ENCODE peak calls at places on chromosomes 2 and 18, in ten cellular contexts. Z is cardiac muscle cell; U is colonic mucosa; D is SJCRH30; V is stomach; B is left ventricle myocardium inferior; H is body of pancreas; C is CD4-positive, CD25-positive, alpha-beta regulatory T cell; O is fibroblast of lung; R is tibial artery. N is an unnamed sample. For H3K4me1, the result is how much of the 10 kb centered on the place peaks cover.

GRCh38 chr2:60213865-60214657 is 339.4 kb downstream of the BCL11A start:
- DNase-seq in Z (no peak), U (peak), D (no peak), V (peak), B (no peak), H (peak), C (no peak), O (no peak), R (peak), N (peak)

GRCh38 chr2:71608034-71608433 is 154.7 kb downstream of the DYSF start:
- DNase-seq in Z (no peak), U (no peak), D (no peak), V (peak), B (no peak), H (peak), C (no peak), O (no peak), R (no peak), N (no peak)

GRCh38 chr2:218745559-218746469 is 35.2 kb downstream of the TTLL4 start:
- DNase-seq in Z (no peak), U (no peak), D (peak), V (peak), B (peak), H (peak), C (no peak), O (peak), R (no peak), N (peak)

GRCh38 chr2:15783489-15783888 is 156.9 kb upstream of the MYCN start:
- DNase-seq in Z (no peak), U (no peak), D (no peak), V (no peak), B (no peak), H (no peak), C (no peak), O (no peak), R (no peak), N (no peak)

GRCh38 chr2:187774551-187775071 is 220.4 kb upstream of the TFPI start:
- DNase-seq in Z (no peak), U (no peak), D (no peak), V (no peak), B (no peak), H (no peak), C (no peak), O (peak), R (no peak), N (no peak)

GRCh38 chr18:45335644-45336043 is 279.6 kb upstream of the SLC14A2 start:
- DNase-seq in Z (no peak), U (no peak), D (no peak), V (no peak), B (no peak), H (no peak), C (no peak), O (peak), R (no peak), N (peak)

GRCh38 chr18:48408111-48408726 is 964 bp downstream of the ZBTB7C start:
- DNase-seq in Z (peak), U (peak), D (no peak), V (no peak), B (peak), H (peak), C (no peak), O (peak), R (peak), N (no peak)

GRCh38 chr2:220499281-220499680 is 871.9 kb downstream of the SLC4A3 start:
- DNase-seq in Z (peak), U (no peak), D (no peak), V (no peak), B (peak), H (no peak), C (no peak), O (peak), R (peak), N (no peak)

GRCh38 chr2:176768185-176768584 is 444.4 kb upstream of the HNRNPA3 start:
- DNase-seq in Z (no peak), U (peak), D (peak), V (no peak), B (no peak), H (peak), C (no peak), O (no peak), R (no peak), N (no peak)

GRCh38 chr2:10971855-10972348 is 60.2 kb downstream of the KCNF1 start:
- DNase-seq in Z (no peak), U (no peak), D (no peak), V (no peak), B (no peak), H (no peak), C (no peak), O (no peak), R (no peak), N (no peak)

GRCh38 chr2:217001740-217002139 is 141.9 kb upstream of the TNP1 start:
- DNase-seq in Z (no peak), U (no peak), D (no peak), V (no peak), B (no peak), H (no peak), C (no peak), O (no peak), R (no peak), N (no peak)

GRCh38 chr2:66122491-66122890 is 312.4 kb upstream of the MEIS1 start:
- DNase-seq in Z (no peak), U (no peak), D (no peak), V (no peak), B (no peak), H (no peak), C (no peak), O (no peak), R (no peak), N (no peak)

GRCh38 chr2:50347355-50348044 is 684.4 kb downstream of the NRXN1 start:
- DNase-seq in Z (peak), U (no peak), D (no peak), V (no peak), B (no peak), H (no peak), C (no peak), O (peak), R (no peak), N (no peak)

GRCh38 chr2:204108301-204108700 is 171.7 kb downstream of the ICOS start:
- DNase-seq in Z (peak), U (no peak), D (peak), V (no peak), B (no peak), H (no peak), C (peak), O (peak), R (no peak), N (no peak)

GRCh38 chr2:215997219-215997618 is 16.1 kb downstream of the MREG start:
- DNase-seq in Z (no peak), U (no peak), D (no peak), V (no peak), B (no peak), H (no peak), C (no peak), O (no peak), R (no peak), N (no peak)

GRCh38 chr2:50773533-50773932 is 258.4 kb downstream of the NRXN1 start:
- DNase-seq in Z (no peak), U (no peak), D (no peak), V (no peak), B (no peak), H (no peak), C (no peak), O (no peak), R (no peak), N (no peak)

GRCh38 chr2:239057533-239057932 is 209.6 kb downstream of the TWIST2 start:
- DNase-seq in Z (no peak), U (no peak), D (no peak), V (no peak), B (no peak), H (no peak), C (no peak), O (peak), R (no peak), N (no peak)

GRCh38 chr2:174040417-174040701 is 75.2 kb upstream of the SP3 start:
- DNase-seq in Z (no peak), U (no peak), D (no peak), V (no peak), B (no peak), H (no peak), C (no peak), O (no peak), R (no peak), N (no peak)

GRCh38 chr2:85926931-85927527 is 38.2 kb upstream of the ST3GAL5 start:
- DNase-seq in Z (no peak), U (no peak), D (peak), V (no peak), B (no peak), H (no peak), C (no peak), O (no peak), R (no peak), N (no peak)

GRCh38 chr2:150698016-150698661 is 210.7 kb upstream of the RND3 start:
- DNase-seq in Z (no peak), U (no peak), D (no peak), V (no peak), B (no peak), H (no peak), C (no peak), O (peak), R (no peak), N (no peak)

GRCh38 chr2:150695441-150696135 is 208.1 kb upstream of the RND3 start:
- DNase-seq in Z (no peak), U (no peak), D (no peak), V (no peak), B (no peak), H (no peak), C (no peak), O (no peak), R (no peak), N (no peak)

GRCh38 chr2:150700731-150701130 is 213.3 kb upstream of the RND3 start:
- DNase-seq in Z (no peak), U (no peak), D (no peak), V (no peak), B (no peak), H (no peak), C (no peak), O (no peak), R (no peak), N (no peak)

GRCh38 chr2:150699208-150699607 is 211.7 kb upstream of the RND3 start:
- DNase-seq in Z (no peak), U (no peak), D (no peak), V (no peak), B (no peak), H (no peak), C (no peak), O (no peak), R (no peak), N (no peak)

GRCh38 chr2:150697596-150697995 is 210.1 kb upstream of the RND3 start:
- DNase-seq in Z (no peak), U (no peak), D (no peak), V (no peak), B (no peak), H (no peak), C (no peak), O (no peak), R (no peak), N (no peak)
- H3K4me1 ChIP-seq in Z (under half), U (under half), D (under half), V (under half), B (under half), H (under half), C (under half), O (under half), R (under half), N (under half)

DNA sequence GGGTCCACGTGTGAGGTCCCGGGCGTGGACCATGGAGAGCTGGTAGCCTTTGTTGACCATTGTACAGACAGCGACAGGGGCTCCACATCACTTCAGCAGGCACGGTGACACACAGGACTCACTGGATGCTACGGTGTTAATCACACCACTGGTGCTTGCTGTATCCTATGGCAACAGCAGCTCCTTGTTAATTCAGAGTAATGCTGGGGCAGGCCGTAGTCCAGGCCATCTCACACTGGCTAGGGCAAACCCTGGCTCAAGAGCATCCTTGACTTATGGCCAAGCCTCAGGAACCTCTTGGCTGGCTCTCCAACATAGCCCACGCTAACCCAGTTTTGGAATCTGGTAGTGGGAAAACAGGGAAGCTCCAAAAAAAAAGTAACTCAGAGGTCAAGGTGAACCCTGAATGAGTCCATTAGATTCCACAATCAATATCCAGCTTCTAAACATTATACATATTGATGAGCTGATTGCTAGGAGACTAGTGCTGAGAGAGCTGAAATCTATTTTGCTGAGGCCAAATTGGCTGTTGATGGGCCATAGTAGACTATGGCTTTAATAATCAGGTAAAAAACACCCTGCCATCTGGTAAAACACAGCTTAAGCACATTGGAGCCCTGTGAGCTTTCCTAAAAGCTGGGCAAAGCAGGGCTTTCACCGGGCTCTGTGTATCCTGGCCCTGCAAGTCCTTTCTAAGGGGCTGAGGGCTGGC is 253.6 kb downstream of the PRKCE start:
- DNase-seq in Z (no peak), U (no peak), D (no peak), V (no peak), B (no peak), H (no peak), C (no peak), O (peak), R (no peak), N (no peak)
- H3K4me1 ChIP-seq in Z (under half), U (under half), D (under half), V (under half), B (under half), H (under half), C (under half), O (under half), R (under half), N (under half)

GRCh38 chr2:55163258-55163657 is 68.8 kb downstream of the CLHC1 start:
- DNase-seq in Z (no peak), U (no peak), D (no peak), V (no peak), B (no peak), H (no peak), C (no peak), O (peak), R (no peak), N (no peak)
- H3K4me1 ChIP-seq in Z (under half), U (under half), D (under half), V (under half), B (under half), H (half or more), C (under half), O (under half), R (under half), N (under half)

GRCh38 chr2:63673865-63674533 is 85.2 kb downstream of the MDH1 start:
- DNase-seq in Z (no peak), U (no peak), D (no peak), V (no peak), B (no peak), H (no peak), C (no peak), O (no peak), R (no peak), N (no peak)
- H3K4me1 ChIP-seq in Z (under half), U (under half), D (under half), V (under half), B (under half), H (under half), C (under half), O (under half), R (under half), N (under half)

GRCh38 chr18:8791171-8791651 is 85.9 kb downstream of the MTCL1 start:
- DNase-seq in Z (no peak), U (no peak), D (no peak), V (no peak), B (no peak), H (no peak), C (no peak), O (no peak), R (no peak), N (no peak)
- H3K4me1 ChIP-seq in Z (under half), U (under half), D (under half), V (under half), B (under half), H (under half), C (under half), O (under half), R (under half), N (under half)

GRCh38 chr2:240249423-240250149 is 109.1 kb upstream of the OTOS start:
- DNase-seq in Z (no peak), U (peak), D (peak), V (peak), B (no peak), H (peak), C (no peak), O (no peak), R (no peak), N (no peak)
- H3K4me1 ChIP-seq in Z (under half), U (under half), D (half or more), V (under half), B (under half), H (under half), C (under half), O (under half), R (under half), N (under half)

GRCh38 chr2:6312377-6312776 is 553.3 kb downstream of the CMPK2 start:
- DNase-seq in Z (no peak), U (no peak), D (no peak), V (no peak), B (no peak), H (no peak), C (no peak), O (no peak), R (no peak), N (no peak)
- H3K4me1 ChIP-seq in Z (under half), U (under half), D (under half), V (under half), B (under half), H (under half), C (under half), O (under half), R (under half), N (under half)

N was measured in prostate gland.